ENCODE peak calls at places on chromosomes 12 and 14, in seven cellular contexts. W, E, U, Y, X, R and Q are unnamed samples.

GRCh38 chr14:104145826-104146642 is 7.6 kb downstream of the KIF26A start:
- DNase-seq in Y (no peak), E (no peak), X (peak), R (peak), U (no peak), W (no peak), Q (no peak)

GRCh38 chr14:53032838-53033390 is 82.1 kb upstream of the FERMT2 start:
- DNase-seq in R (no peak), X (no peak), E (no peak), Y (no peak), U (no peak), W (no peak), Q (no peak)

GRCh38 chr14:68420354-68420753 is 372.5 kb downstream of the ZFP36L1 start:
- DNase-seq in R (no peak), Y (no peak), E (no peak), X (no peak), W (no peak), U (no peak), Q (no peak)

GRCh38 chr12:21940549-21940948 is 677 bp downstream of the ABCC9 start:
- DNase-seq in X (no peak), U (no peak), W (no peak), R (no peak), Y (no peak), E (no peak), Q (peak)

GRCh38 chr12:118773956-118774723 is 207.2 kb upstream of the SRRM4 start:
- DNase-seq in Y (no peak), R (no peak), E (no peak), U (no peak), X (no peak), W (peak), Q (no peak)

GRCh38 chr14:76755610-76756390 is 5.5 kb upstream of the VASH1 start:
- DNase-seq in E (no peak), X (no peak), R (no peak), W (no peak), Y (no peak), U (no peak), Q (no peak)

GRCh38 chr12:65761301-65761700 is 63.0 kb upstream of the HMGA2 start:
- DNase-seq in U (no peak), E (no peak), R (no peak), X (no peak), W (no peak), Y (no peak), Q (no peak)

GRCh38 chr12:53737951-53738833 is 10.9 kb upstream of the CALCOCO1 start:
- DNase-seq in U (no peak), E (no peak), Y (peak), X (peak), W (no peak), R (peak), Q (no peak)

GRCh38 chr14:99757331-99758070 is 35.7 kb upstream of the EML1 start:
- DNase-seq in W (no peak), R (no peak), Y (peak), U (no peak), X (no peak), E (no peak), Q (peak)

GRCh38 chr12:102468261-102468940 is 12.0 kb downstream of the IGF1 start:
- DNase-seq in U (no peak), Y (no peak), R (no peak), W (no peak), E (no peak), X (no peak), Q (no peak)

GRCh38 chr12:32312049-32312670 is 87.2 kb upstream of the FGD4 start:
- DNase-seq in W (no peak), X (no peak), R (no peak), Y (no peak), E (peak), U (no peak), Q (peak)

GRCh38 chr12:69719336-69720316 is 19.0 kb upstream of the RAB3IP start:
- DNase-seq in Y (no peak), U (no peak), W (no peak), E (no peak), X (no peak), R (no peak), Q (no peak)

GRCh38 chr12:16857456-16857923 is 251.5 kb upstream of the LMO3 start:
- DNase-seq in Y (no peak), X (no peak), E (no peak), W (peak), U (no peak), R (no peak), Q (no peak)

GRCh38 chr12:79407671-79408622 is 282.8 kb downstream of the PAWR start:
- DNase-seq in X (peak), E (peak), W (peak), R (no peak), Y (peak), U (peak), Q (peak)

GRCh38 chr14:85002846-85003245 is 527.1 kb upstream of the FLRT2 start:
- DNase-seq in E (no peak), W (no peak), U (no peak), X (no peak), R (no peak), Y (no peak), Q (no peak)

GRCh38 chr14:22159968-22160367 is 429.1 kb downstream of the DAD1 start:
- DNase-seq in X (no peak), U (no peak), E (no peak), R (no peak), W (no peak), Y (no peak), Q (no peak)

GRCh38 chr14:89911018-89911919 is 43.3 kb downstream of the EFCAB11 start:
- DNase-seq in W (no peak), U (no peak), Y (no peak), R (no peak), E (peak), X (peak), Q (peak)

GRCh38 chr12:123050331-123050809 is 69.9 kb downstream of the ARL6IP4 start:
- DNase-seq in E (no peak), Y (no peak), U (no peak), W (no peak), X (no peak), R (no peak), Q (peak)

GRCh38 chr12:15276088-15276698 is 46.1 kb upstream of the PTPRO start:
- DNase-seq in W (no peak), Y (no peak), U (peak), R (no peak), X (no peak), E (no peak), Q (peak)

GRCh38 chr12:53993397-53994267 is 6.3 kb upstream of the HOXC9 start:
- DNase-seq in U (no peak), E (no peak), W (no peak), R (no peak), X (no peak), Y (no peak), Q (no peak)